ENCODE peak calls at places on chromosomes 7 and 10, in ten cellular contexts. H is tibial nerve, I is AG04450, K is HepG2, O is left ventricle myocardium inferior, J is right cardiac atrium, B is caudate nucleus, A is esophagus muscularis mucosa, C is heart left ventricle, X is A549. Z is an unnamed sample.

GRCh38 chr10:100878291-100878910 is 34.4 kb upstream of the SLF2 start:
- DNase-seq in B (peak), X (peak), C (peak), H (no peak), K (peak), J (peak), I (peak), O (peak), A (no peak), Z (peak)

GRCh38 chr7:154859747-154860620 is 142.9 kb downstream of the PAXIP1 start:
- DNase-seq in J (no peak), B (no peak), K (no peak), I (no peak), C (no peak), O (no peak), A (no peak), H (no peak), X (no peak), Z (no peak)

GRCh38 chr10:26057466-26057865 is 123.4 kb downstream of the MYO3A start:
- DNase-seq in B (no peak), X (no peak), C (no peak), J (no peak), I (no peak), A (no peak), O (no peak), K (no peak), H (no peak), Z (no peak)

GRCh38 chr7:102119213-102119651 is 167.4 kb upstream of the SH2B2 start:
- DNase-seq in B (peak), H (peak), X (no peak), K (peak), J (peak), I (no peak), C (peak), A (no peak), O (no peak), Z (peak)

GRCh38 chr10:118633801-118634200 is 38.4 kb upstream of the PRLHR start:
- DNase-seq in J (no peak), K (no peak), B (no peak), O (no peak), H (no peak), I (no peak), C (no peak), X (no peak), A (no peak), Z (no peak)

GRCh38 chr10:110005716-110006115 is 2.1 kb upstream of the ADD3 start:
- DNase-seq in O (peak), B (no peak), I (peak), X (no peak), J (peak), H (peak), C (peak), K (peak), A (no peak), Z (no peak)

GRCh38 chr10:71963756-71964668 is at the start of gene CHST3:
- DNase-seq in A (no peak), H (no peak), X (no peak), B (no peak), C (peak), K (no peak), O (peak), I (no peak), J (peak), Z (peak)

GRCh38 chr7:140539466-140539865 is 60.2 kb upstream of the MKRN1 start:
- DNase-seq in A (no peak), O (no peak), J (no peak), B (no peak), C (no peak), X (no peak), K (no peak), H (no peak), I (no peak), Z (no peak)

GRCh38 chr7:54967384-54967783 is 51.4 kb upstream of the EGFR start:
- DNase-seq in X (peak), O (no peak), H (no peak), I (peak), J (no peak), A (no peak), C (no peak), K (peak), B (no peak), Z (no peak)

GRCh38 chr10:115141254-115141653 is 48.1 kb downstream of the ATRNL1 start:
- DNase-seq in O (no peak), H (no peak), A (no peak), B (no peak), X (no peak), K (no peak), J (no peak), C (no peak), I (no peak), Z (no peak)

GRCh38 chr10:97183314-97183713 is 2.4 kb downstream of the SLIT1 start:
- DNase-seq in B (no peak), I (no peak), X (no peak), J (no peak), O (no peak), H (no peak), K (no peak), A (no peak), C (no peak), Z (no peak)

GRCh38 chr10:102888048-102888447 is 18.8 kb downstream of the AS3MT start:
- DNase-seq in J (no peak), A (no peak), I (no peak), H (no peak), K (no peak), X (no peak), B (no peak), O (no peak), C (no peak), Z (no peak)

GRCh38 chr7:148481965-148482626 is 108.5 kb upstream of the C7orf33 start:
- DNase-seq in K (no peak), I (no peak), A (no peak), H (no peak), J (no peak), O (no peak), C (no peak), B (no peak), X (no peak), Z (no peak)

GRCh38 chr7:45582868-45583277 is 8.7 kb downstream of the ADCY1 start:
- DNase-seq in B (no peak), K (no peak), H (no peak), O (no peak), J (no peak), I (no peak), A (no peak), C (no peak), X (no peak), Z (no peak)

GRCh38 chr10:124383496-124383895 is 35.2 kb downstream of the OAT start:
- DNase-seq in X (no peak), H (no peak), C (no peak), K (no peak), J (no peak), B (no peak), O (no peak), A (no peak), I (no peak), Z (no peak)

GRCh38 chr7:101554584-101555268 is 74.4 kb downstream of the MYL10 start:
- DNase-seq in O (no peak), K (no peak), I (no peak), C (no peak), H (no peak), J (no peak), X (no peak), B (no peak), A (no peak), Z (no peak)

GRCh38 chr10:95245425-95246055 is 45.3 kb downstream of the PDLIM1 start:
- DNase-seq in B (no peak), A (peak), X (no peak), K (no peak), H (no peak), J (no peak), O (no peak), I (no peak), C (no peak), Z (no peak)

GRCh38 chr10:68087338-68088029 is 12.4 kb upstream of the HERC4 start:
- DNase-seq in H (no peak), A (no peak), O (peak), J (no peak), B (no peak), K (no peak), X (peak), C (peak), I (no peak), Z (no peak)

GRCh38 chr10:99784025-99784730 is 1.7 kb downstream of the ABCC2 start:
- DNase-seq in J (peak), K (peak), H (no peak), X (no peak), B (no peak), O (no peak), I (peak), C (no peak), A (no peak), Z (no peak)

GRCh38 chr7:108181073-108181985 is 51.2 kb upstream of the LAMB4 start:
- DNase-seq in A (no peak), K (peak), H (peak), J (no peak), B (no peak), X (peak), C (no peak), I (peak), O (no peak), Z (no peak)

GRCh38 chr7:96303686-96304443 is 18.0 kb downstream of the SLC25A13 start:
- DNase-seq in C (no peak), B (no peak), H (no peak), K (no peak), J (no peak), O (no peak), A (no peak), X (no peak), I (no peak), Z (no peak)

GRCh38 chr10:103967433-103968142 is 648 bp downstream of the SLK start:
- DNase-seq in A (no peak), H (peak), B (no peak), X (peak), C (no peak), J (no peak), K (no peak), O (no peak), I (no peak), Z (no peak)

GRCh38 chr10:127735723-127736221 is 1.2 kb upstream of the FOXI2 start:
- DNase-seq in B (no peak), K (no peak), X (no peak), I (no peak), H (no peak), C (no peak), A (no peak), O (no peak), J (no peak), Z (no peak)

GRCh38 chr10:123140983-123141390 is 5.2 kb downstream of the HMX3 start:
- DNase-seq in I (no peak), J (no peak), B (no peak), X (no peak), H (no peak), C (no peak), A (peak), O (no peak), K (no peak), Z (no peak)

GRCh38 chr7:132249591-132249971 is 326.7 kb downstream of the PLXNA4 start:
- DNase-seq in H (no peak), C (no peak), K (peak), J (peak), I (no peak), X (peak), O (no peak), A (no peak), B (no peak), Z (no peak)

GRCh38 chr7:155916926-155917655 is 104.8 kb upstream of the SHH start:
- DNase-seq in I (peak), A (no peak), H (no peak), J (no peak), B (no peak), X (no peak), O (no peak), C (no peak), K (no peak), Z (no peak)

GRCh38 chr10:78292987-78293865 is 259.6 kb downstream of the RPS24 start:
- DNase-seq in C (no peak), I (no peak), J (no peak), K (peak), X (no peak), H (no peak), O (no peak), B (no peak), A (no peak), Z (no peak)

GRCh38 chr7:73827568-73828106 is 3.2 kb upstream of the CLDN4 start:
- DNase-seq in I (no peak), K (no peak), B (no peak), X (no peak), H (no peak), A (no peak), C (no peak), J (no peak), O (no peak), Z (no peak)

GRCh38 chr7:55019329-55019690 is 493 bp downstream of the EGFR start:
- DNase-seq in B (no peak), X (peak), C (peak), J (peak), K (no peak), O (peak), I (no peak), A (peak), H (peak), Z (peak)

DNA sequence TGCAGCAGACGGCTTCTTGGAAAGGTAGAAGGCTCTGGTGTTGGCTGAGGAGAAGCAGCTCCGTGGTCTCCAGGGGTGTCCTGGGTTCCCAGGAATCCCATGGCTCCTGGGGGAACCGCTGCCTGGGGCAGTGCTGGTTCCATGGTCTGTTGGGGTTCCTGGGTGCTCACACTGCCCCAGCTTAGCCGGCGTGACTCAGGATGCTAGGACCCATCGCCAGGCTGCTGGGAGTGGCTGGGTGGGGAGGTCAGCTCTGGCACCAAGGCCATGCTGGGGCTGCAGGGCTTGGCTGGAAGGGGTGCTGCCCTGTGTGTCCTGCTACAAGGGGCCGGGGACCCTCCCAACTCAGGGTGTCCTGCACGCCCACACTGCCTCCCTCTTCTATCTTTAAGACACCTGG is 9.4 kb downstream of the MGMT start:
- DNase-seq in O (no peak), X (no peak), K (no peak), H (no peak), A (peak), J (no peak), I (no peak), C (no peak), B (no peak), Z (no peak)
- H3K27ac ChIP-seq in O (no peak), X (no peak), K (no peak), H (no peak), A (no peak), J (no peak), I (no peak), C (no peak), B (no peak), Z (no peak)

DNA sequence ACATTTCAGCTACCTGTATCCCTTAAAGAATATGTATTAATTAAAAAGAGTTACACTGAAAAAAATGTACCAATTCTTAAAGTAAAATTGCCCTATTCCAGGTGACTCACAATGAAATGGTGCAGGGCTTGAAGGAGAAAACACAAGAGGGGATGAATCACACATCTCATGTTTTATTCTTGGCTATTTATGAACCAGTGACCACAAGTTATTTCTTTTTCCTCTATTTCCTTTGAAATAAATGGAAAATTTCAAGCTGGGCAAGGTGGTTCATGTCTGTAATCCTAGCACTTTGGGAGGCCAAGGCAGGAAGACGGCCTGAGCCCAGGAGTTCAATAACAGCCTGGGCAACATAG is 106.8 kb downstream of the UBE2H start:
- DNase-seq in O (no peak), X (no peak), B (no peak), C (no peak), J (no peak), H (no peak), I (peak), A (no peak), K (no peak), Z (no peak)
- H3K27ac ChIP-seq in O (peak), X (peak), B (no peak), C (no peak), J (no peak), H (no peak), I (peak), A (no peak), K (no peak), Z (no peak)

GRCh38 chr7:131000873-131001272 is 266.9 kb upstream of the KLF14 start:
- DNase-seq in O (no peak), B (no peak), I (no peak), C (no peak), K (no peak), A (peak), H (no peak), X (no peak), J (no peak), Z (no peak)

GRCh38 chr7:130998993-130999602 is 265.1 kb upstream of the KLF14 start:
- DNase-seq in K (peak), J (no peak), C (no peak), X (no peak), H (no peak), O (no peak), I (no peak), A (peak), B (no peak), Z (no peak)

GRCh38 chr7:130999926-131000325 is 265.9 kb upstream of the KLF14 start:
- DNase-seq in X (no peak), I (no peak), H (no peak), J (no peak), B (no peak), O (no peak), K (no peak), C (no peak), A (peak), Z (no peak)

GRCh38 chr7:131002600-131002999 is 268.6 kb upstream of the KLF14 start:
- DNase-seq in X (no peak), K (no peak), O (no peak), C (no peak), J (no peak), A (peak), B (no peak), I (no peak), H (no peak), Z (no peak)

GRCh38 chr7:131000389-131000788 is 266.4 kb upstream of the KLF14 start:
- DNase-seq in K (no peak), B (no peak), X (no peak), C (no peak), O (no peak), J (no peak), A (peak), H (no peak), I (no peak), Z (no peak)
- H3K27ac ChIP-seq in K (no peak), B (no peak), X (no peak), C (no peak), O (peak), J (no peak), A (no peak), H (peak), I (no peak), Z (no peak)

GRCh38 chr10:131760416-131761166 is 140.2 kb upstream of the PPP2R2D start:
- DNase-seq in K (no peak), J (no peak), O (no peak), A (no peak), I (no peak), X (no peak), H (no peak), C (no peak), B (no peak), Z (no peak)

GRCh38 chr10:131758062-131758941 is 142.5 kb upstream of the PPP2R2D start:
- DNase-seq in K (no peak), O (no peak), B (no peak), A (no peak), C (no peak), X (no peak), H (no peak), J (no peak), I (no peak), Z (no peak)

GRCh38 chr10:131759347-131759746 is 141.5 kb upstream of the PPP2R2D start:
- DNase-seq in H (no peak), C (no peak), K (no peak), X (no peak), A (no peak), I (no peak), J (no peak), O (no peak), B (no peak), Z (no peak)

GRCh38 chr10:131757285-131758058 is 143.3 kb upstream of the PPP2R2D start:
- DNase-seq in A (no peak), C (no peak), H (no peak), K (peak), I (no peak), X (no peak), B (no peak), J (no peak), O (no peak), Z (no peak)

DNA sequence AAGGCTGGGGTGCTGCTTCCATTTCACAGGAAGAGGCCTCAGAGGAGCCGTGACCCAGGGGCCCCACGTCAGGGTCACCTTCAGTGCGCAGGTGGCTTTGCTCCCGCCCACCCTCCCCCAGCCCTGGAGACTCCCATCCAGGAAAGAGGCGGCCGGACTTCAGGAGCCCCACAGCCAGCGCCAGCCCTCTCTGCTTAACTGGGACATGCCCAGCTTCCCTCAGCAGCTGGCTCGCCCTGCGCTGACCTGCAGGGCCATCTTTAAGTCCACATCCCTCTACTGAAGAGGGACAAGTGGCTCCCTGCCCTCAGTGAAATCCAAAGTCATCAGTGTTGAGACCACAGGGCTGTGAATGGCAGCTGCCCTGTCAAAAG is 141.9 kb upstream of the PPP2R2D start:
- DNase-seq in X (no peak), H (no peak), B (no peak), J (no peak), C (no peak), A (no peak), O (no peak), K (no peak), I (no peak), Z (no peak)
- H3K27ac ChIP-seq in X (no peak), H (no peak), B (no peak), J (no peak), C (no peak), A (no peak), O (no peak), K (no peak), I (no peak), Z (no peak)

DNA sequence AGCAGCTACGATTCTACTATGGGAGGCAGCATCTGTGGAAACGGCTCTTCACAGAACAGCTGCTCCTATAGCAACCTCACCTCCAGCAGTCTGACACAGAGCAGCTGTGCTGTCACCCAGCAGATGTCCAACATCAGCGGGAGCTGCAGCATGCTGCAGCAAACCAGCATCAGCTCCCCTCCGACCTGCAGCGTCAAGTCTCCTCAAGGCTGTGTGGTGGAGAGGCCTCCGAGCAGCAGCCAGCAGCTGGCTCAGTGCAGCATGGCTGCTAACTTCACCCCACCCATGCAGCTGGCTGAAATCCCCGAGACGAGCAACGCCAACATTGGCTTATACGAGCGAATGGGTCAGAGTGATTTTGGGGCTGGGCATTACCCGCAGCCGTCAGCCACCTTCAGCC is 81.6 kb upstream of the SAMD8 start:
- DNase-seq in C (no peak), K (no peak), J (peak), A (no peak), I (peak), O (peak), X (no peak), B (no peak), H (no peak), Z (no peak)
- H3K27ac ChIP-seq in C (no peak), K (no peak), J (no peak), A (no peak), I (peak), O (no peak), X (no peak), B (no peak), H (no peak), Z (no peak)

Z was measured in substantia nigra.